ENCODE peak calls at places on chromosome 13, in four cellular contexts. One of them, this sample, is unnamed.

GRCh38 chr13:109154546-109154945 is 525.1 kb downstream of the MYO16 start:
- DNase-seq in stimulated activated CD4-positive, alpha-beta T cell treated with anti-CD3 and anti-CD28 coated beads, Interleukin-4, amount 100 ng/mL, for 1 hour: no peak
- DNase-seq in central memory CD8-positive, alpha-beta T cell: no peak
- DNase-seq in SK-N-SH: no peak
- DNase-seq in this sample: no peak

GRCh38 chr13:40613192-40613818 is 53.1 kb downstream of the FOXO1 start:
- DNase-seq in stimulated activated CD4-positive, alpha-beta T cell treated with anti-CD3 and anti-CD28 coated beads, Interleukin-4, amount 100 ng/mL, for 1 hour: no peak
- DNase-seq in central memory CD8-positive, alpha-beta T cell: peak
- DNase-seq in SK-N-SH: no peak
- DNase-seq in this sample: no peak

GRCh38 chr13:46310066-46310465 is 77.0 kb downstream of the RUBCNL start:
- DNase-seq in stimulated activated CD4-positive, alpha-beta T cell treated with anti-CD3 and anti-CD28 coated beads, Interleukin-4, amount 100 ng/mL, for 1 hour: no peak
- DNase-seq in central memory CD8-positive, alpha-beta T cell: no peak
- DNase-seq in SK-N-SH: no peak
- DNase-seq in this sample: no peak

GRCh38 chr13:51422484-51422883 is 30.4 kb downstream of the INTS6 start:
- DNase-seq in stimulated activated CD4-positive, alpha-beta T cell treated with anti-CD3 and anti-CD28 coated beads, Interleukin-4, amount 100 ng/mL, for 1 hour: no peak
- DNase-seq in central memory CD8-positive, alpha-beta T cell: no peak
- DNase-seq in SK-N-SH: no peak
- DNase-seq in this sample: no peak

GRCh38 chr13:59269476-59269875 is 894.3 kb downstream of the DIAPH3 start:
- DNase-seq in stimulated activated CD4-positive, alpha-beta T cell treated with anti-CD3 and anti-CD28 coated beads, Interleukin-4, amount 100 ng/mL, for 1 hour: no peak
- DNase-seq in central memory CD8-positive, alpha-beta T cell: no peak
- DNase-seq in SK-N-SH: no peak
- DNase-seq in this sample: no peak

GRCh38 chr13:51590966-51591627 is 6.8 kb downstream of the WDFY2 start:
- DNase-seq in stimulated activated CD4-positive, alpha-beta T cell treated with anti-CD3 and anti-CD28 coated beads, Interleukin-4, amount 100 ng/mL, for 1 hour: no peak
- DNase-seq in central memory CD8-positive, alpha-beta T cell: no peak
- DNase-seq in SK-N-SH: peak
- DNase-seq in this sample: peak

GRCh38 chr13:94160875-94161274 is 318.6 kb downstream of the DCT start:
- DNase-seq in stimulated activated CD4-positive, alpha-beta T cell treated with anti-CD3 and anti-CD28 coated beads, Interleukin-4, amount 100 ng/mL, for 1 hour: no peak
- DNase-seq in central memory CD8-positive, alpha-beta T cell: no peak
- DNase-seq in SK-N-SH: no peak
- DNase-seq in this sample: no peak

GRCh38 chr13:105147481-105147880 is 1388.0 kb downstream of the EFNB2 start:
- DNase-seq in stimulated activated CD4-positive, alpha-beta T cell treated with anti-CD3 and anti-CD28 coated beads, Interleukin-4, amount 100 ng/mL, for 1 hour: no peak
- DNase-seq in central memory CD8-positive, alpha-beta T cell: no peak
- DNase-seq in SK-N-SH: no peak
- DNase-seq in this sample: no peak

GRCh38 chr13:101698400-101698799 is 245.9 kb downstream of the ITGBL1 start:
- DNase-seq in stimulated activated CD4-positive, alpha-beta T cell treated with anti-CD3 and anti-CD28 coated beads, Interleukin-4, amount 100 ng/mL, for 1 hour: no peak
- DNase-seq in central memory CD8-positive, alpha-beta T cell: no peak
- DNase-seq in SK-N-SH: peak
- DNase-seq in this sample: peak

GRCh38 chr13:21596722-21597121 is 7.2 kb downstream of the MICU2 start:
- DNase-seq in stimulated activated CD4-positive, alpha-beta T cell treated with anti-CD3 and anti-CD28 coated beads, Interleukin-4, amount 100 ng/mL, for 1 hour: no peak
- DNase-seq in central memory CD8-positive, alpha-beta T cell: no peak
- DNase-seq in SK-N-SH: no peak
- DNase-seq in this sample: no peak

GRCh38 chr13:24226762-24227161 is 66.2 kb downstream of the SPATA13 start:
- DNase-seq in stimulated activated CD4-positive, alpha-beta T cell treated with anti-CD3 and anti-CD28 coated beads, Interleukin-4, amount 100 ng/mL, for 1 hour: no peak
- DNase-seq in central memory CD8-positive, alpha-beta T cell: no peak
- DNase-seq in SK-N-SH: no peak
- DNase-seq in this sample: no peak

This sample was measured in SK-N-DZ.